ENCODE peak calls at places on chromosomes 5 and 9, in five cellular contexts. P is nephron progenitor cell; O is gastrocnemius medialis; F is NCI-H748 treated with DMSO at 0.1 percent for 48 hours; Z is stimulated activated effector memory CD8-positive, alpha-beta T cell treated with anti-CD3 and anti-CD28 coated beads, Interleukin-12 subunit alpha, Interleukin-12 subunit beta, amount 100 ng/mL, for 72 hours. J is an unnamed sample.

GRCh38 chr9:129276486-129277260 is 98.6 kb upstream of the IER5L start:
- DNase-seq in P (no peak), O (no peak), F (no peak), Z (no peak), J (no peak)

GRCh38 chr5:159262472-159262858 is 625 bp upstream of the UBLCP1 start:
- DNase-seq in P (no peak), O (no peak), F (peak), Z (no peak), J (no peak)

GRCh38 chr5:156394642-156395393 is 67.9 kb downstream of the SGCD start:
- DNase-seq in P (no peak), O (no peak), F (peak), Z (no peak), J (no peak)

GRCh38 chr9:69330580-69330979 is 5.6 kb downstream of the ENTREP1 start:
- DNase-seq in P (no peak), O (no peak), F (no peak), Z (no peak), J (no peak)

GRCh38 chr9:389758-390157 is 175.1 kb downstream of the DOCK8 start:
- DNase-seq in P (no peak), O (no peak), F (no peak), Z (no peak), J (no peak)

GRCh38 chr5:61860978-61861377 is 445.0 kb upstream of the KIF2A start:
- DNase-seq in P (no peak), O (no peak), F (no peak), Z (no peak), J (no peak)

GRCh38 chr5:55225346-55225745 is 1.8 kb downstream of the MCIDAS start:
- DNase-seq in P (no peak), O (no peak), F (no peak), Z (no peak), J (no peak)

GRCh38 chr9:89879711-89880110 is 274.9 kb downstream of the GADD45G start:
- DNase-seq in P (no peak), O (peak), F (no peak), Z (no peak), J (no peak)

GRCh38 chr9:93268551-93269314 is 84.8 kb downstream of the WNK2 start:
- DNase-seq in P (no peak), O (no peak), F (peak), Z (peak), J (no peak)

GRCh38 chr9:126436545-126437269 is 110.1 kb downstream of the MVB12B start:
- DNase-seq in P (no peak), O (no peak), F (no peak), Z (no peak), J (no peak)

GRCh38 chr9:28820741-28821140 is 1247.5 kb upstream of the C9orf72 start:
- DNase-seq in P (no peak), O (no peak), F (no peak), Z (no peak), J (no peak)

GRCh38 chr9:77495834-77496671 is 152.1 kb downstream of the GNA14 start:
- DNase-seq in P (no peak), O (no peak), F (no peak), Z (no peak), J (no peak)

GRCh38 chr5:150596313-150596712 is 44.1 kb upstream of the SYNPO start:
- DNase-seq in P (no peak), O (no peak), F (no peak), Z (no peak), J (no peak)

GRCh38 chr9:16551692-16552091 is 318.8 kb downstream of the BNC2 start:
- DNase-seq in P (no peak), O (no peak), F (no peak), Z (no peak), J (no peak)

GRCh38 chr9:88721028-88721427 is 186.1 kb downstream of the NXNL2 start:
- DNase-seq in P (no peak), O (no peak), F (no peak), Z (no peak), J (no peak)

GRCh38 chr5:118956727-118957126 is 31.6 kb downstream of the DTWD2 start:
- DNase-seq in P (no peak), O (no peak), F (peak), Z (no peak), J (no peak)

GRCh38 chr5:160369990-160370712 is at the start of gene C1QTNF2:
- DNase-seq in P (peak), O (no peak), F (no peak), Z (no peak), J (no peak)

GRCh38 chr5:173329370-173330150 is 1.3 kb upstream of the STC2 start:
- DNase-seq in P (peak), O (no peak), F (peak), Z (no peak), J (no peak)

GRCh38 chr5:154368041-154368800 is 77.6 kb upstream of the SAP30L start:
- DNase-seq in P (no peak), O (no peak), F (no peak), Z (no peak), J (no peak)

GRCh38 chr9:2979893-2980292 is 136.0 kb upstream of the PUM3 start:
- DNase-seq in P (no peak), O (no peak), F (no peak), Z (no peak), J (no peak)

GRCh38 chr9:121876658-121877271 is 216.3 kb downstream of the TTLL11 start:
- DNase-seq in P (no peak), O (peak), F (no peak), Z (no peak), J (no peak)

GRCh38 chr9:85516976-85517637 is 224.6 kb downstream of the AGTPBP1 start:
- DNase-seq in P (no peak), O (no peak), F (no peak), Z (no peak), J (no peak)

GRCh38 chr5:151577566-151577965 is 13.6 kb downstream of the FAT2 start:
- DNase-seq in P (no peak), O (no peak), F (no peak), Z (no peak), J (no peak)

GRCh38 chr9:103242486-103242885 is 247.4 kb downstream of the CYLC2 start:
- DNase-seq in P (no peak), O (no peak), F (no peak), Z (no peak), J (no peak)

GRCh38 chr9:4732890-4733289 is 8.1 kb downstream of the AK3 start:
- DNase-seq in P (no peak), O (no peak), F (no peak), Z (no peak), J (no peak)

GRCh38 chr5:169941542-169941941 is 38.8 kb downstream of the INSYN2B start:
- DNase-seq in P (no peak), O (no peak), F (no peak), Z (no peak), J (no peak)

GRCh38 chr5:141485305-141486055 is 650 bp downstream of the PCDHGC4 start:
- DNase-seq in P (no peak), O (no peak), F (no peak), Z (no peak), J (no peak)

GRCh38 chr5:111968459-111968858 is 211.5 kb upstream of the NREP start:
- DNase-seq in P (no peak), O (no peak), F (no peak), Z (no peak), J (no peak)

GRCh38 chr9:27184556-27185351 is 75.7 kb downstream of the TEK start:
- DNase-seq in P (no peak), O (no peak), F (peak), Z (no peak), J (no peak)

GRCh38 chr5:58890265-58890664 is 307.4 kb downstream of the RAB3C start:
- DNase-seq in P (no peak), O (no peak), F (no peak), Z (no peak), J (no peak)

GRCh38 chr5:114857951-114858401 is 311.7 kb downstream of the TRIM36 start:
- DNase-seq in P (no peak), O (no peak), F (no peak), Z (no peak), J (no peak)

GRCh38 chr9:110641350-110641749 is 27.2 kb upstream of the MUSK start:
- DNase-seq in P (no peak), O (no peak), F (no peak), Z (no peak), J (no peak)

GRCh38 chr9:19690128-19690527 is 98.7 kb downstream of the SLC24A2 start:
- DNase-seq in P (no peak), O (no peak), F (no peak), Z (no peak), J (no peak)

GRCh38 chr5:151126199-151126645 is 31.4 kb downstream of the ANXA6 start:
- DNase-seq in P (peak), O (peak), F (peak), Z (peak), J (peak)

GRCh38 chr5:16906255-16906654 is 29.8 kb downstream of the MYO10 start:
- DNase-seq in P (no peak), O (no peak), F (no peak), Z (no peak), J (no peak)

GRCh38 chr5:139764250-139764791 is 31.3 kb upstream of the PSD2 start:
- DNase-seq in P (peak), O (no peak), F (peak), Z (no peak), J (no peak)

GRCh38 chr5:54534306-54534705 is 16.7 kb downstream of the SNX18 start:
- DNase-seq in P (no peak), O (no peak), F (no peak), Z (no peak), J (no peak)

GRCh38 chr5:51644976-51645375 is 261.7 kb downstream of the ISL1 start:
- DNase-seq in P (no peak), O (no peak), F (no peak), Z (no peak), J (no peak)

GRCh38 chr5:89351975-89352374 is 469.0 kb upstream of the MEF2C start:
- DNase-seq in P (no peak), O (no peak), F (no peak), Z (no peak), J (no peak)

J was measured in NK-92 treated with Interleukin-12 subunit alpha and Interleukin-12 subunit beta, amount 100 ng/mL, for 24 hours.